ENCODE peak calls at places on chromosomes 13 and 19, in six cellular contexts. Z, M, T, W, Y and H are unnamed samples.

GRCh38 chr19:55494172-55494761 is 6.0 kb downstream of the SSC5D start:
- DNase-seq in W (peak), T (peak), Y (no peak), Z (no peak), M (no peak), H (no peak)

GRCh38 chr13:100787899-100788298 is 113.3 kb upstream of the TMTC4 start:
- DNase-seq in Z (no peak), Y (no peak), W (no peak), M (no peak), T (no peak), H (no peak)

GRCh38 chr19:22595918-22596341 is 38.2 kb upstream of the ZNF492 start:
- DNase-seq in M (no peak), Y (no peak), T (no peak), Z (no peak), W (no peak), H (no peak)

GRCh38 chr13:94272038-94272437 is 207.4 kb downstream of the DCT start:
- DNase-seq in W (no peak), M (no peak), Z (no peak), T (peak), Y (no peak), H (no peak)

GRCh38 chr13:46116653-46117502 is 12.0 kb upstream of the CPB2 start:
- DNase-seq in W (no peak), Z (no peak), T (no peak), M (no peak), Y (no peak), H (no peak)

GRCh38 chr13:33352520-33352919 is 67.0 kb upstream of the STARD13 start:
- DNase-seq in W (no peak), Y (no peak), M (no peak), Z (no peak), T (no peak), H (no peak)

GRCh38 chr19:34664168-34664567 is 12.8 kb downstream of the SCGB2B2 start:
- DNase-seq in W (no peak), Y (no peak), T (no peak), M (no peak), Z (no peak), H (no peak)

GRCh38 chr19:48403606-48404005 is 10.1 kb downstream of the GRIN2D start:
- DNase-seq in M (peak), W (peak), Y (peak), T (peak), Z (no peak), H (no peak)

GRCh38 chr13:112574476-112575294 is 13.3 kb downstream of the TUBGCP3 start:
- DNase-seq in W (peak), Y (no peak), Z (no peak), T (peak), M (no peak), H (no peak)

GRCh38 chr13:91017669-91018053 is 329.8 kb upstream of the MIR17HG start:
- DNase-seq in T (no peak), Y (no peak), W (no peak), M (no peak), Z (no peak), H (no peak)

GRCh38 chr13:30355405-30355741 is 48.0 kb upstream of the KATNAL1 start:
- DNase-seq in M (peak), Y (no peak), Z (no peak), W (no peak), T (no peak), H (no peak)

GRCh38 chr19:19464339-19465098 is 50.8 kb downstream of the TSSK6 start:
- DNase-seq in T (peak), Y (no peak), M (no peak), Z (peak), W (peak), H (no peak)

GRCh38 chr13:29767006-29767405 is 83.4 kb downstream of the UBL3 start:
- DNase-seq in M (no peak), W (no peak), T (peak), Z (no peak), Y (no peak), H (no peak)

GRCh38 chr19:18513868-18514267 is 8.0 kb downstream of the ELL start:
- DNase-seq in Z (no peak), W (no peak), T (no peak), Y (no peak), M (no peak), H (no peak)

GRCh38 chr19:12195501-12195860 is 32.6 kb downstream of the ZNF136 start:
- DNase-seq in Z (no peak), Y (no peak), M (no peak), T (no peak), W (no peak), H (no peak)
- TF ChIP-seq CTCF in Z (no peak), Y (no peak), M (no peak), T (no peak), W (no peak), H (no peak)

GRCh38 chr19:49593233-49594113 is 2.5 kb downstream of the PRR12 start:
- DNase-seq in Y (peak), M (peak), Z (peak), T (peak), W (peak), H (peak)
- H3K4me3 ChIP-seq in Y (peak), M (peak), Z (no peak), T (peak), W (peak), H (peak)

GRCh38 chr13:113948034-113948742 is 25.7 kb downstream of the C13orf46 start:
- DNase-seq in Z (peak), W (no peak), M (no peak), Y (no peak), T (no peak), H (no peak)
- TF ChIP-seq CTCF in Z (no peak), W (no peak), M (no peak), Y (no peak), T (no peak), H (no peak)

DNA sequence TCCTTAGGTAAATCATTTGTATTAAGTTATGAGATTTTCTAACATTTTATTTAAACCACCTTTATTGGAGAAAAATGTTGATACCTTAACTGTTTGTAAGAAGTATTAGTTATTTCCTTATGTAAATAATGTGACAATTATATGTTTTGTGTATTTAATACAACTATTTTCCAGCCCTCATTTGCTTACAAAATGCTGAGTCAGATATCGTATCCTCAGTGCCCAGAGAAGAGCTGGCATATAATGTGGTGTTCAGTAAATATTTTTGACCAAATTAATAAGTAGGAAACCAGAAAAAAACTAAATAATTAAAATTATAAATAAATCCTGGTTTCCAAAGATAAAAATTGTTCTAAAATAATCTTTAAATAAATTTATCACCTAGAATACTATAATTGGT is 140.2 kb upstream of the PCDH17 start:
- DNase-seq in M (no peak), T (no peak), W (no peak), Y (no peak), Z (no peak), H (no peak)
- H3K4me3 ChIP-seq in M (no peak), T (no peak), W (no peak), Y (no peak), Z (no peak), H (no peak)